ENCODE peak calls at places on chromosomes 3 and 15, in five cellular contexts. I is heart left ventricle, C is foreskin fibroblast, Q is mammary epithelial cell, O is aorta. Z is an unnamed sample.

GRCh38 chr3:192039593-192039992 is 578.6 kb downstream of the PYDC2 start:
- DNase-seq in I (no peak), C (no peak), Q (no peak), O (no peak), Z (no peak)

GRCh38 chr3:39291903-39292329 is 12.1 kb upstream of the CX3CR1 start:
- DNase-seq in I (peak; percentile 76), C (peak; percentile 75), Q (peak; percentile 32), O (peak; percentile 88), Z (peak; percentile 50)

GRCh38 chr3:98986073-98986472 is 84.6 kb upstream of the DCBLD2 start:
- DNase-seq in I (no peak), C (peak; percentile 97), Q (peak; percentile 82), O (no peak), Z (no peak)

GRCh38 chr3:87088984-87089841 is 98.3 kb upstream of the VGLL3 start:
- DNase-seq in I (peak; percentile 75), C (peak; percentile 93), Q (peak; percentile 56), O (peak; percentile 84), Z (peak; percentile 68)

GRCh38 chr15:77168211-77168610 is 97.3 kb upstream of the TSPAN3 start:
- DNase-seq in I (no peak), C (no peak), Q (no peak), O (no peak), Z (no peak)

GRCh38 chr3:122559906-122560305 is 4.2 kb downstream of the PARP9 start:
- DNase-seq in I (no peak), C (no peak), Q (no peak), O (no peak), Z (no peak)

GRCh38 chr3:126128504-126129407 is 44.8 kb upstream of the SLC41A3 start:
- DNase-seq in I (peak; percentile 33), C (no peak), Q (no peak), O (peak; percentile 49), Z (peak; percentile 13)

GRCh38 chr15:22873204-22873701 is 34.8 kb downstream of the NIPA2 start:
- DNase-seq in I (no peak), C (peak; percentile 16), Q (no peak), O (no peak), Z (no peak)

GRCh38 chr3:61608711-61609110 is 47.3 kb downstream of the PTPRG start:
- DNase-seq in I (no peak), C (no peak), Q (no peak), O (no peak), Z (no peak)

GRCh38 chr3:170712798-170713197 is 126.9 kb upstream of the SLC7A14 start:
- DNase-seq in I (no peak), C (no peak), Q (no peak), O (no peak), Z (peak; percentile 20)

GRCh38 chr3:125602752-125603649 is 7.7 kb upstream of the OSBPL11 start:
- DNase-seq in I (no peak), C (peak; percentile 29), Q (peak; percentile 86), O (no peak), Z (peak; percentile 58)

GRCh38 chr3:178284180-178284579 is 252.1 kb upstream of the KCNMB2 start:
- DNase-seq in I (no peak), C (no peak), Q (no peak), O (no peak), Z (no peak)

GRCh38 chr15:88428805-88429605 is 38.2 kb downstream of the MRPL46 start:
- DNase-seq in I (no peak), C (no peak), Q (no peak), O (no peak), Z (no peak)

GRCh38 chr3:99808163-99808794 is 9.4 kb upstream of the CMSS1 start:
- DNase-seq in I (no peak), C (peak; percentile 85), Q (peak; percentile 59), O (no peak), Z (peak; percentile 62)

GRCh38 chr15:69910511-69910910 is 187.2 kb downstream of the TLE3 start:
- DNase-seq in I (no peak), C (no peak), Q (no peak), O (no peak), Z (no peak)

GRCh38 chr15:56805466-56806146 is 72.3 kb upstream of the ZNF280D start:
- DNase-seq in I (no peak), C (peak; percentile 88), Q (peak; percentile 82), O (no peak), Z (peak; percentile 75)

GRCh38 chr3:41159581-41160189 is 39.6 kb upstream of the CTNNB1 start:
- DNase-seq in I (no peak), C (no peak), Q (peak; percentile 90), O (no peak), Z (no peak)

GRCh38 chr15:27235161-27235560 is 264.2 kb downstream of the GABRG3 start:
- DNase-seq in I (no peak), C (no peak), Q (no peak), O (no peak), Z (no peak)
- H3K4me3 ChIP-seq in I (no peak overlapping the region), C (no peak overlapping the region), Q (no peak overlapping the region), O (no peak overlapping the region), Z (no peak overlapping the region)

GRCh38 chr3:35678552-35679220 is 39.4 kb downstream of the ARPP21 start:
- DNase-seq in I (no peak), C (peak; percentile 22), Q (no peak), O (no peak), Z (no peak)
- H3K4me3 ChIP-seq in I (no peak overlapping the region), C (no peak overlapping the region), Q (no peak overlapping the region), O (no peak overlapping the region), Z (no peak overlapping the region)

GRCh38 chr15:68733666-68734065 is 87.0 kb downstream of the ANP32A start:
- DNase-seq in I (no peak), C (peak; percentile 15), Q (no peak), O (no peak), Z (no peak)
- H3K4me3 ChIP-seq in I (no peak overlapping the region), C (no peak overlapping the region), Q (no peak overlapping the region), O (no peak overlapping the region), Z (no peak overlapping the region)

DNA sequence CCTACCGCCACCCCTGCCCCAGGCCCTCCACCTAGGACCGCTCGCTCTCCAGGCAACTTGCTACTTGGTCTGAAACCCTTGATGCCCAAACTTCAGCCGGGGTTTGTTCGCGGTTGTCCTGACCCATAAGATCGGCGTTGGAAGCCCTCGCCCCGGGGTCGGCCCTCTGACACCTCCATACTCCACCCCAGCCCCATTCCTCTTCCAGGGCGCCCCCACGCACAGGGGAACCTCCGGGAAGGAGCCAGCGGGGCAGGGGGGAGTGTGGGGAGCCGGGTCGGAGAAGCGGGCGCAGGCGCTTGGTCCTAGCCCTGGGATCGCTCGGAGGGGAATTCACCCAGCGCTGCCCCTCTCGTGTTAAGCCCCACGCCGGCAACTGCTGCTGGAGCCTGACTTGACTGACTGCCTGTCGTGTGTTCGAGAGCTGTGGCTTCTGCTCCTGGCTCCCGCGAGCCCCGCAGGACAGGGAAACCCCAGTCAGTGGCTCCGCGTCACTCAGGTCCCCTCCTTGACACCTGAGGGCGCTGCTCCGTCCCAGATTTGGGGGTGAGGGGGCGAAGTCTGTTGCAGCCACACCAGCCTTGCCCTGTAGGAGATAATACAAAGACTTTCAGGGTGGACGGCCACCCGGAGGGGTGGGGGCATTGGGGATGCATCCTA is 675 bp downstream of the RYR3 start:
- DNase-seq in I (no peak), C (no peak), Q (no peak), O (peak; percentile 79), Z (no peak)
- H3K4me3 ChIP-seq in I (peak overlapping the region; percentile 58), C (no peak overlapping the region), Q (peak overlapping the region; percentile 32), O (peak overlapping the region; percentile 63), Z (peak overlapping the region; percentile 41)

DNA sequence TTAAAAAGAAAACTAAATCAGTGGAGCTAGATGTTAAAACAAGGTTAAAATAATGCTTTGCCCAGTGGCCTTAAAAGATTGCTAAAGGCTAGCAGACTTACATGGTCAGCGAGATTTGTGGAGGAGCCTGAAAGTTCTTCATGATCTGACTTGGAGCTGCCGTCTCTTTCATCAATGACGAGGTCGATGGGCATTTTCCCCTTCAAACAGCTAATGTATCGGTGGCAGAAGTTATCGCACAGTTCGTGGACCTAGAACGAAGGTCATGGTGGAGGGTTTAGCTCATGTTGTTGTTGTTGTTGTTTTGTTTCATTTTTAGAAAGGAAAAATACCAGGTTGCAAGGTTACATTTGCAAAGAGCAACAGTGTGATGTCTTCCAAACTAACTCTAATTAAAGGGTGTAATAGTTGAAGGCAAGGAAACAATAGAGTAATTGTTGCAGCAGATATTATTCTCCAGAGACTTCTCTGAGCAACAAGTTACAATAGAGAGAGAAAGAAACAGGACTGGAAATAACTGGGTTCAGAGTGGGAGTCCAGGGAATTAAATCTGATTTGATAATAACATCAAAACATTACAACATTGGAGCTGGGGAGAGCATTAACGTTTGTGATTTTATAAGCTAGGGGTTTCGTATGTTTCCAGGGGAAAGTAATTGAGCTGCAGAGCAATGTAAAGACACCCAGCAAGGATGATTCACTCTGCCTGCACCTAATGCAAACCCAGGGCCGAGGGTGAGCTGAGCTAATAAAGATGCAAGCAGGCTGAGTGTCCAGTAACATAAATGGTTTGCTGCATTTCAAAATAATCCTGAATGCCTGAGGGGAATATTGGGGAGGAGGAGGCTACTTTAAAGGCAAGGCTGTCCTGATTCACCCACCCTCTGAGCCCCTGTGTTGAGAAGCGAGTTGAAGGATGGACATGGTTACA is 6.6 kb downstream of the MEIS2 start:
- DNase-seq in I (no peak), C (peak; percentile 64), Q (peak; percentile 53), O (no peak), Z (peak; percentile 29)
- H3K4me3 ChIP-seq in I (peak overlapping the region; percentile 76), C (peak overlapping the region; percentile 31), Q (no peak overlapping the region), O (no peak overlapping the region), Z (peak overlapping the region; percentile 73)